ENCODE peak calls at places on chromosomes 4 and X, in seven cellular contexts. I is lower lobe of right lung, M is psoas muscle, W is spleen, Y is breast epithelium, B is neural progenitor cell, N is cardiac muscle cell. P is an unnamed sample.

GRCh38 chr4:10608501-10609219 is 75.9 kb downstream of the CLNK start:
- DNase-seq in N (peak; percentile 25), Y (no peak), M (no peak), I (no peak), B (no peak), W (no peak), P (no peak)

GRCh38 chrX:134074151-134074550 is 88.8 kb upstream of the GPC3 start:
- DNase-seq in B (no peak), I (no peak), N (no peak), Y (no peak), M (no peak), W (no peak), P (no peak)

GRCh38 chr4:109365944-109366343 is 63.5 kb upstream of the COL25A1 start:
- DNase-seq in B (no peak), N (no peak), M (no peak), W (no peak), I (no peak), Y (no peak), P (no peak)

GRCh38 chrX:139844163-139844562 is 88.7 kb downstream of the ATP11C start:
- DNase-seq in B (no peak), I (no peak), W (no peak), Y (no peak), M (no peak), N (no peak), P (no peak)

GRCh38 chr4:137901114-137901513 is 341.0 kb downstream of the SLC7A11 start:
- DNase-seq in B (no peak), N (no peak), W (no peak), M (no peak), Y (no peak), I (no peak), P (no peak)

GRCh38 chrX:151984328-151984727 is 9.9 kb upstream of the GABRE start:
- DNase-seq in W (no peak), M (no peak), I (no peak), N (no peak), Y (no peak), B (no peak), P (no peak)

GRCh38 chr4:156575430-156576073 is 396.0 kb downstream of the PDGFC start:
- DNase-seq in N (no peak), Y (peak; percentile 58), M (no peak), W (peak; percentile 17), I (no peak), B (peak; percentile 23), P (no peak)

GRCh38 chr4:13580018-13580417 is 35.7 kb upstream of the NKX3-2 start:
- DNase-seq in N (no peak), M (no peak), W (no peak), B (no peak), I (no peak), Y (no peak), P (no peak)

GRCh38 chr4:176002007-176002623 is 63.5 kb upstream of the WDR17 start:
- DNase-seq in W (peak; percentile 87), Y (no peak), I (peak; percentile 66), B (peak; percentile 73), M (peak; percentile 62), N (peak; percentile 78), P (no peak)

GRCh38 chr4:26912810-26913209 is 52.2 kb downstream of the STIM2 start:
- DNase-seq in Y (no peak), W (no peak), M (no peak), N (no peak), I (no peak), B (peak; percentile 16), P (no peak)

GRCh38 chrX:150694738-150695410 is 1.7 kb downstream of the MTMR1 start:
- DNase-seq in M (no peak), Y (no peak), B (peak; percentile 4), W (no peak), N (no peak), I (no peak), P (peak; percentile 10)

GRCh38 chr4:152243890-152244595 is 291.8 kb downstream of the FBXW7 start:
- DNase-seq in W (no peak), Y (no peak), M (no peak), I (no peak), B (no peak), N (no peak), P (peak; percentile 2)

GRCh38 chr4:139628184-139629012 is 37.2 kb upstream of the MGST2 start:
- DNase-seq in B (peak; percentile 70), M (no peak), I (peak; percentile 68), W (no peak), Y (no peak), N (peak; percentile 34), P (peak; percentile 27)

GRCh38 chr4:39295784-39296183 is 70.4 kb downstream of the RFC1 start:
- DNase-seq in N (no peak), W (no peak), B (no peak), I (no peak), Y (no peak), M (no peak), P (no peak)

GRCh38 chr4:48190839-48191238 is 56.8 kb upstream of the TXK start:
- DNase-seq in W (no peak), N (no peak), Y (no peak), B (no peak), M (no peak), I (no peak), P (no peak)
- H3K4me1 ChIP-seq in W (peaks cover 16% of the 10 kb centered on the region), N (peaks cover 11% of the 10 kb centered on the region), Y (no peaks in the 10 kb centered on the region), B (no peaks in the 10 kb centered on the region), M (no peaks in the 10 kb centered on the region), I (peaks cover 10% of the 10 kb centered on the region), P (peaks cover 3% of the 10 kb centered on the region)

GRCh38 chr4:153497988-153498967 is 32.1 kb downstream of the TMEM131L start:
- DNase-seq in B (no peak), Y (no peak), M (no peak), N (no peak), W (no peak), I (no peak), P (no peak)
- H3K4me1 ChIP-seq in B (peaks cover 29% of the 10 kb centered on the region), Y (peaks cover 6% of the 10 kb centered on the region), M (peaks cover 74% of the 10 kb centered on the region), N (peaks cover 19% of the 10 kb centered on the region), W (peaks cover 98% of the 10 kb centered on the region), I (peaks cover 13% of the 10 kb centered on the region), P (peaks cover 6% of the 10 kb centered on the region)

DNA sequence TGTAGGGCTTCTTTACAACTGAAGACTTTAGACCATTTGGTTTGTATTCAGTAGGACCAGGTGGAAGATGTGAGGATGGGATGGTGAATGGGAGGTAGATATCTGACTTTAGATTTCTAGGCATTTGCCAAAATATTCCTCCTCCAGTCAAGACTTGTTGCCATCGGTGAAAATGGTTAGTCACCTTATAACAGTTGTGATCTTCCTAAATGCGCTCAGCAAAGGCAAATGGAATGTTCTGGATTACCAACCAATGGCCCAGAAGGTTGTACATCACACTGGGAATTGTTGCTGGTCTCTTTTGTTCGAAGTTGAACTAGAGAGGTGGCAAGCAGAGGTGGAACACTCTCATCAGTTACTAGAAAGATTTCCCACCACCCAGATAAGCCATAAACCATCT is 33.9 kb downstream of the TMSB4X start:
- DNase-seq in W (no peak), N (no peak), M (no peak), I (no peak), B (no peak), Y (no peak), P (no peak)
- H3K4me1 ChIP-seq in W (peaks cover 52% of the 10 kb centered on the region), N (no peaks in the 10 kb centered on the region), M (no peaks in the 10 kb centered on the region), I (peaks cover 24% of the 10 kb centered on the region), B (peaks cover 1% of the 10 kb centered on the region), Y (no peaks in the 10 kb centered on the region), P (peaks cover 8% of the 10 kb centered on the region)

GRCh38 chr4:128384091-128384520 is 96.5 kb upstream of the PGRMC2 start:
- DNase-seq in Y (no peak), B (no peak), N (no peak), M (no peak), I (no peak), W (no peak), P (no peak)
- H3K4me1 ChIP-seq in Y (no peaks in the 10 kb centered on the region), B (no peaks in the 10 kb centered on the region), N (no peaks in the 10 kb centered on the region), M (peaks cover 43% of the 10 kb centered on the region), I (peaks cover 18% of the 10 kb centered on the region), W (no peaks in the 10 kb centered on the region), P (no peaks in the 10 kb centered on the region)

GRCh38 chr4:154591890-154592289 is 1.3 kb upstream of the FGA start:
- DNase-seq in B (no peak), W (no peak), M (no peak), I (no peak), N (no peak), Y (no peak), P (no peak)
- H3K4me1 ChIP-seq in B (peaks cover 15% of the 10 kb centered on the region), W (no peaks in the 10 kb centered on the region), M (no peaks in the 10 kb centered on the region), I (no peaks in the 10 kb centered on the region), N (no peaks in the 10 kb centered on the region), Y (no peaks in the 10 kb centered on the region), P (peaks cover 2% of the 10 kb centered on the region)

GRCh38 chrX:9526965-9527364 is 62.1 kb downstream of the TBL1X start:
- DNase-seq in I (no peak), Y (no peak), N (no peak), W (no peak), M (no peak), B (no peak), P (no peak)
- H3K4me1 ChIP-seq in I (no peaks in the 10 kb centered on the region), Y (no peaks in the 10 kb centered on the region), N (peaks cover 53% of the 10 kb centered on the region), W (peaks cover 12% of the 10 kb centered on the region), M (no peaks in the 10 kb centered on the region), B (peaks cover 30% of the 10 kb centered on the region), P (no peaks in the 10 kb centered on the region)